ENCODE peak calls at places on chromosomes 16 and 17, in eight cellular contexts. J is choroid plexus epithelial cell, O is colonic mucosa, K is esophagus muscularis mucosa, C is heart right ventricle, T is astrocyte of the spinal cord, R is heart left ventricle, Z is uterus. I is an unnamed sample.

GRCh38 chr17:46739982-46740381 is 78.5 kb downstream of the WNT3 start:
- DNase-seq in Z (no peak), J (peak), T (no peak), C (no peak), O (no peak), K (no peak), R (no peak), I (no peak)

GRCh38 chr17:40538019-40538935 is 27.0 kb downstream of the CCR7 start:
- DNase-seq in R (peak), Z (no peak), C (peak), K (no peak), T (no peak), O (no peak), J (no peak), I (peak)

GRCh38 chr17:3659541-3660111 is 8.8 kb downstream of the TAX1BP3 start:
- DNase-seq in T (peak), C (peak), K (no peak), O (peak), Z (peak), R (peak), J (peak), I (peak)

GRCh38 chr17:67534941-67535340 is 157.9 kb downstream of the PITPNC1 start:
- DNase-seq in R (no peak), T (no peak), J (no peak), O (no peak), K (no peak), C (no peak), Z (no peak), I (no peak)

GRCh38 chr16:71367243-71367976 is 8.9 kb downstream of the CALB2 start:
- DNase-seq in Z (no peak), J (peak), R (no peak), K (no peak), T (no peak), C (no peak), O (peak), I (peak)

GRCh38 chr16:67431077-67431804 is at the start of gene HSD11B2:
- DNase-seq in K (no peak), T (peak), O (peak), C (no peak), Z (peak), J (peak), R (peak), I (no peak)

GRCh38 chr17:75270218-75270965 is 639 bp downstream of the MIF4GD start:
- DNase-seq in J (peak), C (peak), O (peak), T (peak), Z (peak), R (peak), K (no peak), I (peak)

GRCh38 chr17:36460265-36460937 is 26.1 kb upstream of the ZNHIT3 start:
- DNase-seq in Z (no peak), C (no peak), K (no peak), O (no peak), R (no peak), J (no peak), T (no peak), I (no peak)

GRCh38 chr17:45430738-45431530 is 1.7 kb downstream of the ARHGAP27 start:
- DNase-seq in T (no peak), R (no peak), C (no peak), J (peak), K (no peak), Z (no peak), O (peak), I (no peak)

GRCh38 chr16:56589141-56590039 is at the start of gene MT3:
- DNase-seq in J (no peak), O (peak), Z (no peak), K (no peak), T (no peak), C (no peak), R (no peak), I (no peak)

GRCh38 chr17:38742431-38743308 is 5.5 kb downstream of the PCGF2 start:
- DNase-seq in K (no peak), O (peak), C (peak), R (peak), Z (peak), J (peak), T (peak), I (peak)

GRCh38 chr16:48335961-48336360 is 49.3 kb downstream of the SIAH1 start:
- DNase-seq in T (peak), O (no peak), R (no peak), C (no peak), J (peak), K (no peak), Z (no peak), I (no peak)

GRCh38 chr16:28924762-28925385 is at the start of gene RABEP2:
- DNase-seq in O (peak), C (peak), R (peak), Z (peak), J (peak), T (peak), K (peak), I (peak)

GRCh38 chr16:11328172-11329079 is 16.8 kb upstream of the RMI2 start:
- DNase-seq in K (peak), J (peak), T (peak), Z (peak), O (peak), C (peak), R (peak), I (peak)

GRCh38 chr16:1744338-1744840 is 27.0 kb downstream of the NME3 start:
- DNase-seq in T (no peak), Z (no peak), J (no peak), R (no peak), C (no peak), K (no peak), O (no peak), I (no peak)

DNA sequence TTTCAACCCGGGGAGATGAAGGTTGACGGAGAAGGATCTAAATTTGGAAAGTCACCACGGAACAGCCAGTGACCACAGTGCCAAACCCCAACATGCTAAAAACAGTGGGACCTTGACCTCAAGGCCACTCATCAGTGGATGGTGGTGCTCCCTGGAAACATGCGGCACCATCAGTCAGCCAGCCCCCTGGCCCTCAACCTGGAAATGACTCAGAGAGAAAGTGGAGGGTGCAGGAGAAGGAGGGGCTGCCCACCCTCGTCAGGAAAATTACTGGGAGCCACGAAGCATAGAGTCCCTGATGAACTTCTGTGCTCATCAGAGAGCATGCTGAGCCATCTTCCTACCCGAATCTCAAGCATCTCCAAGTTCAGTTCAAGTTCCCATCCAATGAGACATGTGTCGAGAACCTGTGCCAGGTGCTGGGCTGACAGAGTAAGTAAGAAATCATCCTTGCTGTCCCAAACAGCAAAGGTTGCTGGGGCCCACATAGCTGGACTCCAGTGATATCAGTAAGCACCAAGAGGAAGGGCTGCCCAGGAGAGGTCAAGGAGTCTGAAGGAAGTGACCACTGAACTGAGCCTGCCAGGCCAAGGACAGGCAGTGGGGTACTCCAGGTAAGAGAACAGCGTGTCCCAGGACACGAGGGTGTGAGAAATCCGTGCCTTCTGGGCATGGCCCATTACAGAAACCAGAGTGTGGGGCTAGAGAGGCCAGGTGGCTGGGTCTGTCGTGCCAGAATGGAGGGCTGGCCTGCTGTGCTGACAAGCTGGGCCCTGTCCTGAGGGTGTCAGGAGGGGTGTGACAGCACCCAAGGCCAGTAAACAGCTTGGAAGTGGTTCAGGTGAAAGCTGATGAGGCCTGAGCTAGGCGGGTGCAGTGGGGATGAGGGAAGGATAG is 5.2 kb downstream of the PECAM1 start:
- DNase-seq in T (peak), Z (peak), J (peak), O (no peak), R (peak), K (no peak), C (peak), I (peak)
- H3K4me3 ChIP-seq in T (no peak), Z (no peak), J (no peak), O (no peak), R (peak), K (peak), C (peak), I (peak)

GRCh38 chr17:82332669-82333278 is 792 bp downstream of the SECTM1 start:
- DNase-seq in R (no peak), K (no peak), C (no peak), J (peak), Z (no peak), O (no peak), T (peak), I (peak)

GRCh38 chr17:82328994-82329507 is 4.5 kb downstream of the SECTM1 start:
- DNase-seq in Z (no peak), C (no peak), J (no peak), T (no peak), K (no peak), O (no peak), R (no peak), I (no peak)

GRCh38 chr17:82331345-82331939 is 2.1 kb downstream of the SECTM1 start:
- DNase-seq in R (no peak), K (no peak), O (no peak), C (no peak), J (no peak), Z (no peak), T (no peak), I (no peak)

GRCh38 chr17:82329683-82330321 is 3.8 kb downstream of the SECTM1 start:
- DNase-seq in K (no peak), Z (no peak), O (no peak), T (no peak), R (no peak), J (no peak), C (no peak), I (no peak)

DNA sequence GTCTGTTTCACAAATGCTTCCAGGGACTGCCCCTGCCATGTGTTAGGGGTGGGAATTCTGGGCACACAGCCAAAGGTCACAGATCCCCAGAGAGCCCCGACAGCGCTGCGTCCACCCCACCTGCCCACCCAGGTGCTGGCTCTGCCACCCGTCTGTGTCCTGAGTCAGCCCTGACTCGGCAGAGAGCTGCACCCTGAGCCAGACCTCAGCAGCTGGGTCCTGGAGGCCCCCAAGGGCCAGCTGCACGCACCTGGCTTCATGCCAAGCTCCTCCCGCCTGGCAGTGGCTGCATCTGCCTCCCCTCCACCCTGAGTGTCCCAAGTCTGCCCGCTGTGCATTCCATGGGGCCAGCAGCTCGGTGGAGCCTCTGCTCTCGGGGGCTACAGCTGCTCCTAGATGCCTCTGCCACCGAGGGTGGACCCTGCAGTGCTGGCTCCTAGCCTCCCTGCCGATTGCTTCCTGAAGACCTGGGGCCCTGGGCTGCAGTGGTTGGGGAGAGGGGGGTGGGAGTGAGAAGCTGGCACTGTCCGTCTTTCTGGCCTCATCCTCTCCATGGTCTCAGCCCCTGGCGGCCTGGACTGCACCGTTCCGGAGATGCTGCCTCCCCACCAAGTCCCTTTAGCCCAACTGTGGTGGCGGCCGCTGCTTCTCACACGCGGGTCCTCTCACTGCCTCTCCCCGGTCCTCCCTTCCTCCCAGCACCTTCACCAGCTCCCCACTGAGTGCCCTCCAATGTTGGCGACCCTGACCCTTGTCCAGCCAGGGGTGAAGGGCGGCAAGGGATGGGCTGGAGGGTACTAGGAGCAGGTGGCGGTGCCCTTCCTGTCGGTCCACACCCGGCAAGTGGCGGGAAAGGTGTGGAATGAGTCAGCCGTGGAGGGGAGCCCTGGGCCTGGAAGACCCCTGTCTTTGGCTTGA is 3.0 kb downstream of the SECTM1 start:
- DNase-seq in O (no peak), T (peak), R (no peak), C (no peak), K (no peak), J (peak), Z (no peak), I (peak)
- TF ChIP-seq CTCF in O (no peak), T (no peak), R (no peak), C (no peak), K (no peak), J (no peak), Z (no peak), I (no peak)

GRCh38 chr17:59762022-59762825 is 54.8 kb downstream of the VMP1 start:
- DNase-seq in O (no peak), C (no peak), K (no peak), T (peak), Z (no peak), R (no peak), J (peak), I (peak)
- H3K4me3 ChIP-seq in O (no peak), C (no peak), K (no peak), T (no peak), Z (no peak), R (no peak), J (no peak), I (no peak)

GRCh38 chr17:2427215-2427614 is 26.4 kb upstream of the MNT start:
- DNase-seq in R (no peak), Z (no peak), C (no peak), T (no peak), O (no peak), J (no peak), K (no peak), I (no peak)
- TF ChIP-seq CTCF in R (no peak), Z (no peak), C (no peak), T (no peak), O (no peak), J (no peak), K (no peak), I (no peak)

DNA sequence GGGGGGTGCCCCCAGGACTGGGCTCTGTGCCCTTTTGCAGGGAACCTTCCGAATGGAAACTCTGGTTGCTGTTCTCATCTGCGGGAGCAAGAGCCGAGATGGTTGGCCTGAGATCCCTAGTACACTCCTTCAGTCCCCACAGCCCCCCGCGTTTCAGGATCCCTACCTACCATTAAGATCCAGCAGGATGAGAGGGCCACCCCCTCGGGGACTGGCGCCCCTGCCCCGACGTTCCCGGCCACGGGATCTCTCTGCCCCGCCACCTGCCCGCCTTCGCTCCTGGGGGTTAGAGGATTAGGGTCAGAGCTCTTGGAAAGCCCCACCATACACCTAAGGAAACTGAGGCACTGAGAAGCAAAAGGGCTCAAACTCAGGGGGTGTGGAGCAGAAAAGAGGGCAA is 1.2 kb downstream of the BCL7C start:
- DNase-seq in K (no peak), C (no peak), J (no peak), R (no peak), T (no peak), O (no peak), Z (no peak), I (no peak)
- H3K4me3 ChIP-seq in K (peak), C (peak), J (peak), R (peak), T (no peak), O (peak), Z (no peak), I (peak)

GRCh38 chr17:73342549-73343167 is 30.9 kb upstream of the CDC42EP4 start:
- DNase-seq in C (no peak), T (no peak), K (no peak), O (no peak), R (no peak), J (peak), Z (no peak), I (peak)
- TF ChIP-seq CTCF in C (no peak), T (no peak), K (no peak), O (no peak), R (no peak), J (peak), Z (no peak), I (peak)

DNA sequence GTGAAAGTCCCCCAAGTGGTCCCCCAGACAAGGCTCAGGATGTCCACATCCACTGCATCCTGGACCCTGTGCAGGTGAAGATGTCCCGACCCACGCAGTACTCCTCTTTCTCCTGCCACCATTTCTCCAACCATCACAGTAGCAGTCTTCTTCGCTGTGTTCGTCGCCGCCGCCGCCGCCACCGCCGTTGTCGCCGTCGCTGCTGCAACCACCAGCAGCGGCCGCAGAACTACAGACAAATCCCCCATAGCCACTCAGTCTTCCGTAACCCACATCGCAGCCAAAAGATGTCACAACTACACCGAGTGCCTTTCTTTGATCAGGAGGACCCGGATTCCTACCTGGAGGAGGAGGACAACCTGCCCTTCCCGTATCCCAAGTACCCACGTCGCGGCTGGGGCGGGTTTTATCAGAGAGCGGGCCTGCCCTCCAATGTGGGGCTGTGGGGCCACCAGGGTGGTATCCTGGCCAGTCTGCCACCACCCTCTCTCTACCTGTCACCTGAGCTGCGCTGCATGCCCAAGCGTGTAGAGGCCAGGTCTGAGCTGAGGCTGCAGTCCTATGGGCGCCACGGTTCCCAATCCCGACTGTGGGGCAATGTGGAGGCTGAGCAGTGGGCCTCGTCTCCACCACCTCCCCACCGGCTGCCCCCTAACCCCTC is 917 bp downstream of the SPEM2 start:
- DNase-seq in J (no peak), K (no peak), C (no peak), R (no peak), O (no peak), Z (no peak), T (no peak), I (no peak)
- H3K4me3 ChIP-seq in J (no peak), K (no peak), C (no peak), R (no peak), O (no peak), Z (no peak), T (no peak), I (no peak)

GRCh38 chr17:78421084-78421533 is 42.7 kb downstream of the PGS1 start:
- DNase-seq in J (no peak), K (no peak), R (no peak), T (no peak), Z (no peak), O (no peak), C (no peak), I (no peak)

GRCh38 chr17:78418627-78419026 is 40.2 kb downstream of the PGS1 start:
- DNase-seq in K (no peak), C (no peak), Z (no peak), T (no peak), J (no peak), R (no peak), O (no peak), I (no peak)

GRCh38 chr17:78421534-78422266 is 43.3 kb downstream of the PGS1 start:
- DNase-seq in Z (peak), O (peak), J (peak), R (peak), C (peak), K (no peak), T (peak), I (peak)

GRCh38 chr17:78422267-78422605 is 43.8 kb downstream of the PGS1 start:
- DNase-seq in O (no peak), J (no peak), T (no peak), Z (no peak), R (no peak), K (no peak), C (no peak), I (no peak)

GRCh38 chr17:78419970-78420820 is 41.7 kb downstream of the PGS1 start:
- DNase-seq in R (no peak), O (no peak), C (no peak), T (no peak), K (no peak), Z (no peak), J (no peak), I (no peak)
- TF ChIP-seq CTCF in R (no peak), O (no peak), C (no peak), T (no peak), K (no peak), Z (no peak), J (no peak), I (no peak)

GRCh38 chr17:489758-490329 is 137.2 kb upstream of the RPH3AL start:
- DNase-seq in J (peak), T (peak), O (peak), C (peak), K (no peak), Z (no peak), R (peak), I (peak)
- H3K4me3 ChIP-seq in J (peak), T (peak), O (peak), C (peak), K (peak), Z (peak), R (peak), I (peak)

I was measured in fibroblast of mammary gland.